ENCODE peak calls at places on chromosomes 11 and 22, in seven cellular contexts. Z is brain microvascular endothelial cell, K is astrocyte of the cerebellum, P is psoas muscle, Q is BJ, R is adipocyte, L is GM12865. V is an unnamed sample.
A peak's percentile ranks its signal among the peaks of the same experiment; 100 is the strongest.

GRCh38 chr11:82776377-82776776 is 42.7 kb upstream of the FAM181B start:
- DNase-seq in L (no peak), P (no peak), Z (peak; percentile 41), K (no peak), R (no peak), Q (no peak), V (no peak)

GRCh38 chr11:33013706-33014105 is 2.0 kb upstream of the DEPDC7 start:
- DNase-seq in Z (no peak), P (no peak), R (no peak), K (no peak), L (no peak), Q (no peak), V (no peak)

GRCh38 chr22:44968736-44969135 is 41.1 kb downstream of the PHF21B start:
- DNase-seq in Q (no peak), P (no peak), Z (no peak), L (no peak), K (no peak), R (no peak), V (no peak)

GRCh38 chr11:127816959-127817358 is 770.4 kb downstream of the ETS1 start:
- DNase-seq in Q (no peak), L (no peak), R (no peak), Z (no peak), K (no peak), P (no peak), V (no peak)

GRCh38 chr11:96827164-96827563 is 437.4 kb downstream of the JRKL start:
- DNase-seq in K (no peak), Q (no peak), L (no peak), P (no peak), Z (no peak), R (peak; percentile 10), V (peak; percentile 3)

GRCh38 chr22:44584256-44584902 is 86.3 kb upstream of the RTL6 start:
- DNase-seq in Z (no peak), R (no peak), P (peak; percentile 26), Q (no peak), K (no peak), L (no peak), V (peak; percentile 26)

GRCh38 chr11:20238712-20239111 is 78.4 kb upstream of the DBX1 start:
- DNase-seq in P (no peak), Z (no peak), Q (no peak), K (no peak), L (no peak), R (no peak), V (no peak)

GRCh38 chr22:19174106-19175025 is 4.2 kb downstream of the SLC25A1 start:
- DNase-seq in K (peak; percentile 11), L (peak; percentile 72), R (peak; percentile 56), P (peak; percentile 85), Z (peak; percentile 50), Q (no peak), V (peak; percentile 82)

GRCh38 chr11:86916330-86916729 is 38.9 kb downstream of the FZD4 start:
- DNase-seq in R (peak; percentile 84), L (no peak), K (peak; percentile 79), P (no peak), Z (peak; percentile 83), Q (peak; percentile 57), V (peak; percentile 10)

GRCh38 chr11:113181094-113181493 is 133.3 kb upstream of the TTC12 start:
- DNase-seq in L (no peak), K (no peak), Q (no peak), Z (no peak), P (no peak), R (no peak), V (no peak)

GRCh38 chr22:44628856-44629255 is 73.1 kb upstream of the PRR5 start:
- DNase-seq in L (no peak), R (no peak), Z (no peak), P (peak; percentile 30), Q (no peak), K (no peak), V (no peak)

GRCh38 chr11:124612567-124613245 is 1.5 kb downstream of the PANX3 start:
- DNase-seq in R (peak; percentile 6), Z (peak; percentile 12), Q (no peak), P (no peak), L (no peak), K (no peak), V (no peak)

GRCh38 chr11:35088226-35088625 is 50.7 kb upstream of the CD44 start:
- DNase-seq in Q (no peak), P (no peak), K (no peak), Z (no peak), L (no peak), R (no peak), V (no peak)

GRCh38 chr11:119755351-119756071 is 26.5 kb upstream of the NECTIN1 start:
- DNase-seq in R (no peak), Q (no peak), L (no peak), Z (no peak), P (no peak), K (no peak), V (no peak)

GRCh38 chr11:31801298-31801702 is 9.8 kb downstream of the PAX6 start:
- DNase-seq in P (no peak), Q (no peak), Z (no peak), L (no peak), K (no peak), R (no peak), V (no peak)

GRCh38 chr22:35334010-35334409 is 34.3 kb downstream of the TOM1 start:
- DNase-seq in Q (no peak), R (no peak), L (no peak), P (no peak), K (no peak), Z (no peak), V (no peak)

GRCh38 chr22:19765477-19766234 is 5.1 kb downstream of the TBX1 start:
- DNase-seq in Q (no peak), R (no peak), L (no peak), Z (no peak), K (no peak), P (no peak), V (no peak)

GRCh38 chr11:100632970-100633452 is 54.1 kb upstream of the ARHGAP42 start:
- DNase-seq in R (peak; percentile 6), K (peak; percentile 8), P (peak; percentile 58), L (no peak), Z (peak; percentile 71), Q (no peak), V (no peak)

GRCh38 chr11:115197433-115197832 is 306.8 kb downstream of the CADM1 start:
- DNase-seq in R (no peak), L (no peak), Z (no peak), P (no peak), K (no peak), Q (no peak), V (no peak)

GRCh38 chr11:8566613-8567210 is 27.3 kb downstream of the STK33 start:
- DNase-seq in R (peak; percentile 87), Z (peak; percentile 7), K (peak; percentile 36), P (no peak), L (peak; percentile 49), Q (no peak), V (no peak)

GRCh38 chr22:25109878-25110595 is 89.6 kb upstream of the CRYBB3 start:
- DNase-seq in Q (no peak), Z (no peak), L (no peak), K (no peak), P (no peak), R (no peak), V (no peak)

GRCh38 chr22:25110846-25111578 is 88.6 kb upstream of the CRYBB3 start:
- DNase-seq in L (peak; percentile 60), K (peak; percentile 43), Q (peak; percentile 17), Z (peak; percentile 80), P (peak; percentile 70), R (peak; percentile 74), V (peak; percentile 65)

GRCh38 chr22:25112538-25113253 is 87.0 kb upstream of the CRYBB3 start:
- DNase-seq in K (no peak), L (no peak), P (peak; percentile 72), Q (no peak), R (no peak), Z (no peak), V (no peak)

GRCh38 chr22:25111579-25112517 is 87.8 kb upstream of the CRYBB3 start:
- DNase-seq in R (peak; percentile 7), L (no peak), K (no peak), Q (no peak), Z (no peak), P (peak; percentile 68), V (no peak)

GRCh38 chr22:25110596-25110845 is 89.1 kb upstream of the CRYBB3 start:
- DNase-seq in L (no peak), Q (no peak), Z (no peak), K (peak; percentile 1), R (no peak), P (no peak), V (no peak)
- H3K4me3 ChIP-seq in L (no peak overlapping the region), Q (peak overlapping the region; percentile 21), Z (no peak overlapping the region), K (peak overlapping the region; percentile 44), R (peak overlapping the region; percentile 86), P (peak overlapping the region; percentile 77), V (peak overlapping the region; percentile 40)

GRCh38 chr11:64865286-64866172 is 12.9 kb downstream of the EHD1 start:
- DNase-seq in R (peak; percentile 60), Z (peak; percentile 80), P (no peak), K (peak; percentile 80), Q (peak; percentile 71), L (peak; percentile 91), V (no peak)

GRCh38 chr11:64863381-64864060 is 14.9 kb downstream of the EHD1 start:
- DNase-seq in K (no peak), L (no peak), Q (no peak), Z (no peak), R (peak; percentile 42), P (no peak), V (peak; percentile 43)

GRCh38 chr11:64864135-64864472 is 14.3 kb downstream of the EHD1 start:
- DNase-seq in P (no peak), Q (no peak), K (no peak), R (no peak), L (peak; percentile 27), Z (no peak), V (peak; percentile 37)

GRCh38 chr11:64866173-64866491 is 12.3 kb downstream of the EHD1 start:
- DNase-seq in Q (no peak), K (no peak), Z (no peak), R (no peak), L (peak; percentile 67), P (no peak), V (no peak)

GRCh38 chr11:64864473-64865285 is 13.7 kb downstream of the EHD1 start:
- DNase-seq in K (peak; percentile 98), L (peak; percentile 90), R (peak; percentile 94), Z (peak; percentile 72), P (peak; percentile 89), Q (no peak), V (peak; percentile 94)
- H3K4me3 ChIP-seq in K (peak overlapping the region; percentile 6), L (peak overlapping the region; percentile 69), R (peak overlapping the region; percentile 53), Z (no peak overlapping the region), P (peak overlapping the region; percentile 46), Q (no peak overlapping the region), V (no peak overlapping the region)

GRCh38 chr22:24383061-24383460 is 44.3 kb upstream of the ADORA2A start:
- DNase-seq in Z (no peak), R (no peak), K (no peak), P (no peak), Q (no peak), L (no peak), V (no peak)
- H3K4me3 ChIP-seq in Z (no peak overlapping the region), R (no peak overlapping the region), K (no peak overlapping the region), P (no peak overlapping the region), Q (no peak overlapping the region), L (no peak overlapping the region), V (no peak overlapping the region)

DNA sequence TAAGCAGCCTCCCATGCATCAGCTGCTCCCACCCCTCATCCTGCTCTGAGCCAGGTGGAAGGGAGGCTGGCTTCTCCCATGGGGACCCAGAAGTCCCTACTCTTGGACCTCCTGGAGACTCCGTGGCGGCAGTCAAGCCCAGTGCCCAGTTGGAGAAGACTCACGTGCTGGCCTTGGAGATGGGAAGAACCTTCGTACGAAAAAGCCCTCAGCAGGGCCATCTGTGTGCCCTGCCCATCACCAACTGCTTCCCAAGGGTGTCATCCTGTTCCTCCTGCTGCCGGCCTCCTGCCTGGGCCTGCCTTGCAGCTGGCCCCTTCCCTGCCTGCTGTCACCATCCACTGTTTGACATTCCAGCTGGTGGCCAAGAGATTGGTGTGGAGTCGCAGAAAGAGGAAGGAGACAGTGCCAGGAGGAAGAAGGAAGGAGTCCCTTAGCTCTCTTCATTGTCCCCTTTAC is 28.0 kb downstream of the ARHGAP1 start:
- DNase-seq in R (no peak), K (no peak), P (no peak), Z (no peak), Q (no peak), L (no peak), V (no peak)
- H3K4me3 ChIP-seq in R (no peak overlapping the region), K (no peak overlapping the region), P (no peak overlapping the region), Z (no peak overlapping the region), Q (no peak overlapping the region), L (no peak overlapping the region), V (no peak overlapping the region)

V was measured in MG63.